ENCODE peak calls at places on chromosomes 13 and 19, in four cellular contexts. One of them, this sample, is unnamed.

GRCh38 chr19:49506575-49507105 is 5.8 kb upstream of the FCGRT start:
- DNase-seq in GM12878: no peak
- DNase-seq in H1: no peak
- DNase-seq in SK-N-SH: peak
- DNase-seq in this sample: peak

GRCh38 chr19:55671054-55671378 is 4.0 kb upstream of the EPN1 start:
- DNase-seq in GM12878: no peak
- DNase-seq in H1: no peak
- DNase-seq in SK-N-SH: no peak
- DNase-seq in this sample: no peak

GRCh38 chr19:56120371-56121179 is 520 bp downstream of the ZNF787 start:
- DNase-seq in GM12878: no peak
- DNase-seq in H1: no peak
- DNase-seq in SK-N-SH: peak
- DNase-seq in this sample: peak

GRCh38 chr19:32945260-32945659 is 26.5 kb downstream of the CEP89 start:
- DNase-seq in GM12878: no peak
- DNase-seq in H1: no peak
- DNase-seq in SK-N-SH: no peak
- DNase-seq in this sample: no peak

GRCh38 chr19:3722443-3723109 is 14.4 kb downstream of the TJP3 start:
- DNase-seq in GM12878: no peak
- DNase-seq in H1: no peak
- DNase-seq in SK-N-SH: peak
- DNase-seq in this sample: no peak

GRCh38 chr19:44747739-44748425 is 626 bp upstream of the BCL3 start:
- DNase-seq in GM12878: no peak
- DNase-seq in H1: no peak
- DNase-seq in SK-N-SH: peak
- DNase-seq in this sample: no peak

GRCh38 chr19:55467236-55468053 is 2.9 kb upstream of the C19orf85 start:
- DNase-seq in GM12878: no peak
- DNase-seq in H1: no peak
- DNase-seq in SK-N-SH: peak
- DNase-seq in this sample: peak

GRCh38 chr13:113561417-113562084 is 23.0 kb upstream of the TFDP1 start:
- DNase-seq in GM12878: no peak
- DNase-seq in H1: no peak
- DNase-seq in SK-N-SH: no peak
- DNase-seq in this sample: no peak

GRCh38 chr19:49677232-49677881 is at the start of gene PRMT1:
- DNase-seq in GM12878: no peak
- DNase-seq in H1: no peak
- DNase-seq in SK-N-SH: peak
- DNase-seq in this sample: no peak

GRCh38 chr13:97067342-97067895 is 73.1 kb upstream of the OXGR1 start:
- DNase-seq in GM12878: no peak
- DNase-seq in H1: no peak
- DNase-seq in SK-N-SH: no peak
- DNase-seq in this sample: no peak

GRCh38 chr13:79442221-79442620 is 36.2 kb upstream of the RBM26 start:
- DNase-seq in GM12878: no peak
- DNase-seq in H1: no peak
- DNase-seq in SK-N-SH: no peak
- DNase-seq in this sample: no peak

GRCh38 chr13:32408999-32409313 is 19.0 kb downstream of the N4BP2L1 start:
- DNase-seq in GM12878: no peak
- DNase-seq in H1: no peak
- DNase-seq in SK-N-SH: no peak
- DNase-seq in this sample: no peak

GRCh38 chr13:32409561-32410440 is 18.1 kb downstream of the N4BP2L1 start:
- DNase-seq in GM12878: no peak
- DNase-seq in H1: no peak
- DNase-seq in SK-N-SH: no peak
- DNase-seq in this sample: no peak

GRCh38 chr13:32408296-32408998 is 19.5 kb downstream of the N4BP2L1 start:
- DNase-seq in GM12878: no peak
- DNase-seq in H1: no peak
- DNase-seq in SK-N-SH: no peak
- DNase-seq in this sample: no peak

GRCh38 chr13:32403108-32403507 is 24.8 kb downstream of the N4BP2L1 start:
- DNase-seq in GM12878: no peak
- DNase-seq in H1: no peak
- DNase-seq in SK-N-SH: no peak
- DNase-seq in this sample: no peak

GRCh38 chr13:32407854-32408253 is 20.1 kb downstream of the N4BP2L1 start:
- DNase-seq in GM12878: no peak
- DNase-seq in H1: no peak
- DNase-seq in SK-N-SH: no peak
- DNase-seq in this sample: no peak
- TF ChIP-seq TAF1 in GM12878: peak
- TF ChIP-seq TAF1 in H1: no peak
- TF ChIP-seq TAF1 in SK-N-SH: no peak
- TF ChIP-seq TAF1 in this sample: no peak

GRCh38 chr13:29465741-29466293 is 129.7 kb downstream of the SLC7A1 start:
- DNase-seq in GM12878: no peak
- DNase-seq in H1: no peak
- DNase-seq in SK-N-SH: peak
- DNase-seq in this sample: no peak
- TF ChIP-seq TAF1 in GM12878: no peak
- TF ChIP-seq TAF1 in H1: no peak
- TF ChIP-seq TAF1 in SK-N-SH: no peak
- TF ChIP-seq TAF1 in this sample: no peak

GRCh38 chr19:18851673-18852325 is 20.0 kb downstream of the UPF1 start:
- DNase-seq in GM12878: no peak
- DNase-seq in H1: no peak
- DNase-seq in SK-N-SH: no peak
- DNase-seq in this sample: no peak
- TF ChIP-seq TAF1 in GM12878: no peak
- TF ChIP-seq TAF1 in H1: no peak
- TF ChIP-seq TAF1 in SK-N-SH: no peak
- TF ChIP-seq TAF1 in this sample: no peak

GRCh38 chr19:46515879-46516350 is 20.2 kb upstream of the PNMA8B start:
- DNase-seq in GM12878: no peak
- DNase-seq in H1: no peak
- DNase-seq in SK-N-SH: peak
- DNase-seq in this sample: no peak
- TF ChIP-seq TAF1 in GM12878: no peak
- TF ChIP-seq TAF1 in H1: no peak
- TF ChIP-seq TAF1 in SK-N-SH: no peak
- TF ChIP-seq TAF1 in this sample: no peak

GRCh38 chr13:59519776-59520175 is 644.0 kb downstream of the DIAPH3 start:
- DNase-seq in GM12878: no peak
- DNase-seq in H1: no peak
- DNase-seq in SK-N-SH: no peak
- DNase-seq in this sample: no peak

GRCh38 chr13:59510377-59510776 is 653.4 kb downstream of the DIAPH3 start:
- DNase-seq in GM12878: no peak
- DNase-seq in H1: no peak
- DNase-seq in SK-N-SH: no peak
- DNase-seq in this sample: no peak

GRCh38 chr13:59513686-59514085 is 650.0 kb downstream of the DIAPH3 start:
- DNase-seq in GM12878: no peak
- DNase-seq in H1: no peak
- DNase-seq in SK-N-SH: no peak
- DNase-seq in this sample: no peak

DNA sequence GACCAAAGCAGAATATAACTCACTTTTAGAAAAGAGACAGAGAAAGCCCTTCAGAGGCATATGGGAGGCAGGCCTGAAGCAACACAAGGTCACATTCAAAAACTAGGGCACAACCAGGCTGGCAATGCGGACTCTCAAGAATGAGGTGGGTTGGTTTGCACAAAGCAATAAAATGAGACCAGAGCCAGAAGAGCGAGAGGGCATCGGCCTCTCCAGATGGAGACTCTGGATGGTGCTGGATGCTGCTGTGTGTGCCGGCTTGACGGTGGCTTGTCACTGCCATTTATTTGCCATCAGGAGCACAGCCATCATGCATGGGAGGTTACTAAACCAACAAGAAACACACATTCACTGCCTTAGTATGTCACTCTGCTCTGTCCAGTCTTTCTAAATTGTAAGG is 649.4 kb downstream of the DIAPH3 start:
- DNase-seq in GM12878: no peak
- DNase-seq in H1: no peak
- DNase-seq in SK-N-SH: no peak
- DNase-seq in this sample: no peak
- TF ChIP-seq TAF1 in GM12878: no peak
- TF ChIP-seq TAF1 in H1: no peak
- TF ChIP-seq TAF1 in SK-N-SH: no peak
- TF ChIP-seq TAF1 in this sample: no peak

DNA sequence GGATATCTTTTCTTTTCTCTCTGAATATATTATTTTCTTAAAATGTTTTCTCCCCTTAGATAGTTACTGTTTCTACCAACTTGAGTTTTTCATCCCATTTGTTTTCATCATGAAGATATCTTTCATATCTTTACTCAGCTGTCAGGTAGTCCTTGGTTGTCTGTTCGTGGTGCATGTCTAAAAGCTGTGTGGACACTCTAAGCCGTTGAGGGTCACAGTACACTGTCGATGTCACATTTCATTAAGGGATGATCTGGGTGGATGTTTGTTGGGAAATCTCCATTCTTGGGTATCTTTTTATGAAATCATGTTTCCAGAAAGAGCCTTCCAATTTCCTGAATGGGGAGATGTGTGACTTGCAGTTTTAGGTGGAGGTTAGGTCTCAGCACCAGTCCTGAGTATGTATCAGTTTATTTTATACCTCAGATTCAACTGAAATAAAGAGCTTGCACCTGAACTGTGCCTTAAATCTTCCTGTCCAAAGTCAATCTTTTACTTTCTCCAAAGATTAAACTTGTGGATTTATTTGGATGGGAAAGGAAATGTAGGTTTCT is 23.2 kb downstream of the ZMYM2 start:
- DNase-seq in GM12878: no peak
- DNase-seq in H1: no peak
- DNase-seq in SK-N-SH: no peak
- DNase-seq in this sample: no peak
- TF ChIP-seq TAF1 in GM12878: no peak
- TF ChIP-seq TAF1 in H1: no peak
- TF ChIP-seq TAF1 in SK-N-SH: no peak
- TF ChIP-seq TAF1 in this sample: no peak

DNA sequence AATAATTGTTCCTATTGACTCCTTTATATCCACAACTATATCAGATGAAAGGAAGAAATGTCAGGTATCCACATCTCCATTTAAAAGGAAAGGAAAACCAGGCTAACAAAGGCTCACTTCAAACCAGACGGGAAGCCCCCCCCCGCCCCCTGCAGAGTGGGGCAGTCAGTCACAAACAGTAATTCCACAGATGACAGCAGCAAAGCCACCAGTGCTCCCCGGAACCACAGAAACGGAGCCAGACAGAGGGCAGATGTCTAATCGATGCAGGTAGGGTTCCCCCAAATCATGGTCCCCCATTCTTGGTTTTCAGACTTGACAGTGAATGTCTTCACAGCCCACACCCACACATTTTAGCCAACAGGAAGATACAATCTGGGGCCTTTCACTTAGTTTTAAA is 100.8 kb downstream of the STK24 start:
- DNase-seq in GM12878: no peak
- DNase-seq in H1: no peak
- DNase-seq in SK-N-SH: peak
- DNase-seq in this sample: peak
- TF ChIP-seq TAF1 in GM12878: no peak
- TF ChIP-seq TAF1 in H1: no peak
- TF ChIP-seq TAF1 in SK-N-SH: no peak
- TF ChIP-seq TAF1 in this sample: no peak

DNA sequence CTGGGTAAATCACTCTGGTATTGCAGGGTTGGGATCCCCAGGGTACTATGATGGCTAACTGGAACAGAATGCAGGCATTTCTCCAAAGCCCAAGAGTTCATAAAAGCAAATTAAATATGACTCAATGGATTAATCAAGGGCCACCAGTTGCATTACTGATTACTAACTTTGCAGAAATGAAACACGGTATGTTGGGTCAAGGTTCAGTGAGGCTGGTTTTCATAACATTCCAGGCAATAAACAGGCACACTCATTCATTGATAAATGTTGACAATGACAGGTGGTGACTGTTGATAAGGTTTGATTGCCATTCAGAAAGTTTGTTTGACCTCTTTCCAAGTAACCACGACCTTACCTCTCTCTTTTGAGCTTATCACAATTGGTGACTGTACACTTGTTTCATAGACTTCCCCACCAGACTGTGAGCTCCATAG is 506 bp upstream of the AP1M1 start:
- DNase-seq in GM12878: no peak
- DNase-seq in H1: no peak
- DNase-seq in SK-N-SH: no peak
- DNase-seq in this sample: no peak
- TF ChIP-seq TAF1 in GM12878: no peak
- TF ChIP-seq TAF1 in H1: no peak
- TF ChIP-seq TAF1 in SK-N-SH: no peak
- TF ChIP-seq TAF1 in this sample: no peak

DNA sequence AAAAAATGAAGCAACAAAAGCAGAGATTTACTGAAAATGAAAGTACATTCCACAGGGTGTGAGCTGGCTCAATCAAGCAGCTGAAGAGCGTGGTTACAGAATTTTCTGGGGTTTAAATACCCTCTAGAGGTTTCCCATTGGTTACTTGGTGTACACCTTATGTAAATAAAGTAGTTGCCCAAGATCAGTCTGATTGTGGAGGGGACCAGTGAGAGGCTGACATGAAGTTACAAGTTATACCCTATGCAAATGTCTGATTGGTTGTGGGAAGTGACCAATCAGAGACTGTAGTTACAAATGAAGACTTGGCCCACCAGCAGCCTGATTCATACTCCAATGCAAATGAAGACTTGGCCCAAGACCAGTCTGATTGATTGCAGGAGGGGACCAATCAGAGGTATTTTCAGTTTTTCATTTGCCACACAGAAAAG is 30.0 kb downstream of the KCTD12 start:
- DNase-seq in GM12878: no peak
- DNase-seq in H1: no peak
- DNase-seq in SK-N-SH: no peak
- DNase-seq in this sample: no peak
- TF ChIP-seq TAF1 in GM12878: no peak
- TF ChIP-seq TAF1 in H1: no peak
- TF ChIP-seq TAF1 in SK-N-SH: no peak
- TF ChIP-seq TAF1 in this sample: no peak

DNA sequence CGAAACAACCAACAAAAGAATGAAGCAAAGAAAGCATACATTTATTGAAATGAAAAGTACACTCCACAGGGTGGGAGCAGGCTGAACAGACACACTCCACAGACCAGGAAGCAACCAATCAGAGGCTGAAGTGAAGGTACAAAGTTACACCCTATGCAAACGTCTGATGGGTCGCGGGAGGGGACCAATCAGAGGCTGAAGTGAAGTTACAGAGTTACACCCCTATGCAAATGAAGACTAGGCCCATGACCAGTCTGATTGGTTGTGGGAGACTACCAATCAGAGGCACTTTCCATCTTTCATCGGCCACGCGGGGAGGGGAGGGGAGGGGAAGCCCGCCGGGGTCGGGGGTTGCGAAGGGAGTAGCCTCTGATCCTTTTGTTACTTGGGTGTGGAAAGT is 12.4 kb upstream of the FBL start:
- DNase-seq in GM12878: no peak
- DNase-seq in H1: no peak
- DNase-seq in SK-N-SH: no peak
- DNase-seq in this sample: no peak
- TF ChIP-seq TAF1 in GM12878: no peak
- TF ChIP-seq TAF1 in H1: no peak
- TF ChIP-seq TAF1 in SK-N-SH: no peak
- TF ChIP-seq TAF1 in this sample: no peak

This sample was measured in GM12891.